ENCODE peak calls at places on chromosome 16, in eight cellular contexts. H is AG10803; Z is CD4-positive, alpha-beta T cell; P is body of pancreas; N is MM.1S; E is nephron progenitor cell; M is GM13976; T is fibroblast of the aortic adventitia. L is an unnamed sample.

GRCh38 chr16:66580605-66581209 is 1.4 kb downstream of the CMTM2 start:
- DNase-seq in T (peak), H (peak), Z (no peak), M (no peak), N (no peak), E (no peak), P (no peak), L (peak)

GRCh38 chr16:55155815-55156214 is 168.2 kb upstream of the IRX6 start:
- DNase-seq in P (no peak), H (no peak), E (no peak), T (no peak), N (no peak), M (no peak), Z (no peak), L (no peak)

GRCh38 chr16:20867585-20867984 is 32.6 kb downstream of the DCUN1D3 start:
- DNase-seq in T (peak), P (no peak), Z (no peak), H (peak), N (no peak), M (no peak), E (no peak), L (no peak)

GRCh38 chr16:70685938-70686375 is at the start of gene MTSS2:
- DNase-seq in M (no peak), E (peak), H (peak), N (peak), P (peak), T (peak), Z (no peak), L (no peak)

GRCh38 chr16:89026121-89026612 is 49.2 kb upstream of the CBFA2T3 start:
- DNase-seq in Z (no peak), N (no peak), E (no peak), P (no peak), T (no peak), M (no peak), H (no peak), L (peak)

GRCh38 chr16:48526058-48526957 is 83.7 kb downstream of the N4BP1 start:
- DNase-seq in Z (no peak), T (no peak), M (peak), E (no peak), N (peak), H (no peak), P (peak), L (no peak)

GRCh38 chr16:55571191-55571897 is 4.9 kb downstream of the CAPNS2 start:
- DNase-seq in Z (no peak), P (no peak), E (no peak), T (no peak), H (no peak), M (no peak), N (no peak), L (no peak)

GRCh38 chr16:89987169-89987568 is 32.1 kb downstream of the DBNDD1 start:
- DNase-seq in E (no peak), N (no peak), Z (no peak), M (no peak), T (no peak), P (no peak), H (no peak), L (no peak)

GRCh38 chr16:88548985-88549384 is 21.2 kb upstream of the ZC3H18 start:
- DNase-seq in Z (no peak), M (no peak), N (no peak), H (no peak), T (no peak), P (no peak), E (no peak), L (no peak)

GRCh38 chr16:84314373-84314772 is 19.7 kb downstream of the WFDC1 start:
- DNase-seq in N (no peak), E (no peak), P (no peak), H (no peak), T (no peak), Z (no peak), M (no peak), L (no peak)

GRCh38 chr16:86809458-86809955 is 231.2 kb downstream of the FOXL1 start:
- DNase-seq in P (no peak), T (peak), M (no peak), E (peak), N (no peak), Z (no peak), H (peak), L (no peak)

GRCh38 chr16:82738699-82739098 is 111.9 kb downstream of the CDH13 start:
- DNase-seq in T (peak), H (no peak), N (no peak), M (no peak), P (no peak), Z (no peak), E (no peak), L (no peak)

GRCh38 chr16:66521951-66522771 is 27.8 kb downstream of the TK2 start:
- DNase-seq in N (peak), E (no peak), Z (peak), M (peak), T (peak), H (peak), P (no peak), L (peak)

GRCh38 chr16:9703731-9704130 is 478.5 kb downstream of the GRIN2A start:
- DNase-seq in N (no peak), H (no peak), E (no peak), T (peak), Z (no peak), M (no peak), P (no peak), L (no peak)

GRCh38 chr16:14003119-14003570 is 68.0 kb upstream of the MRTFB start:
- DNase-seq in E (peak), M (peak), T (peak), Z (no peak), N (no peak), P (peak), H (peak), L (no peak)

GRCh38 chr16:70688266-70688742 is 2.5 kb upstream of the MTSS2 start:
- DNase-seq in E (no peak), T (peak), Z (no peak), M (no peak), P (no peak), N (no peak), H (peak), L (no peak)

GRCh38 chr16:56866955-56867830 is 2.2 kb downstream of the SLC12A3 start:
- DNase-seq in H (peak), M (peak), T (peak), N (peak), P (peak), Z (no peak), E (peak), L (no peak)

GRCh38 chr16:89289428-89290395 is 72.2 kb downstream of the ZNF778 start:
- DNase-seq in E (peak), P (peak), Z (peak), T (peak), M (peak), N (peak), H (peak), L (peak)

GRCh38 chr16:19659554-19659953 is 58.5 kb downstream of the KNOP1 start:
- DNase-seq in T (no peak), P (no peak), E (no peak), M (no peak), Z (no peak), N (no peak), H (no peak), L (no peak)

GRCh38 chr16:87437911-87438610 is 45.9 kb downstream of the MAP1LC3B start:
- DNase-seq in N (no peak), E (no peak), M (no peak), P (no peak), H (no peak), Z (no peak), T (no peak), L (no peak)

GRCh38 chr16:49454426-49455180 is 81.0 kb downstream of the C16orf78 start:
- DNase-seq in N (no peak), M (no peak), T (no peak), E (no peak), P (no peak), H (no peak), Z (no peak), L (no peak)

GRCh38 chr16:69448470-69449193 is 24.2 kb downstream of the CYB5B start:
- DNase-seq in N (no peak), P (no peak), E (no peak), M (no peak), Z (no peak), H (peak), T (peak), L (no peak)

GRCh38 chr16:53999841-54000240 is 286.7 kb downstream of the IRX3 start:
- DNase-seq in E (no peak), M (no peak), T (peak), H (peak), P (no peak), Z (no peak), N (no peak), L (no peak)

GRCh38 chr16:77302249-77302648 is 103.0 kb downstream of the SYCE1L start:
- DNase-seq in H (no peak), T (no peak), Z (no peak), M (no peak), P (no peak), E (no peak), N (no peak), L (no peak)

GRCh38 chr16:15739940-15740339 is 89.9 kb downstream of the NDE1 start:
- DNase-seq in Z (no peak), N (no peak), T (no peak), P (no peak), H (no peak), M (no peak), E (no peak), L (no peak)

GRCh38 chr16:66115373-66115772 is 251.1 kb upstream of the CDH5 start:
- DNase-seq in T (no peak), P (no peak), E (no peak), N (no peak), Z (no peak), H (no peak), M (no peak), L (no peak)

GRCh38 chr16:82761236-82761635 is 134.5 kb downstream of the CDH13 start:
- DNase-seq in E (no peak), N (no peak), Z (no peak), H (peak), T (peak), M (no peak), P (peak), L (no peak)

GRCh38 chr16:2429771-2430663 is 770 bp downstream of the CCNF start:
- DNase-seq in E (peak), P (no peak), Z (no peak), T (peak), M (peak), N (peak), H (no peak), L (no peak)

GRCh38 chr16:46756772-46757171 is 8.6 kb upstream of the MYLK3 start:
- DNase-seq in Z (no peak), H (no peak), E (no peak), M (no peak), P (no peak), N (no peak), T (no peak), L (no peak)

DNA sequence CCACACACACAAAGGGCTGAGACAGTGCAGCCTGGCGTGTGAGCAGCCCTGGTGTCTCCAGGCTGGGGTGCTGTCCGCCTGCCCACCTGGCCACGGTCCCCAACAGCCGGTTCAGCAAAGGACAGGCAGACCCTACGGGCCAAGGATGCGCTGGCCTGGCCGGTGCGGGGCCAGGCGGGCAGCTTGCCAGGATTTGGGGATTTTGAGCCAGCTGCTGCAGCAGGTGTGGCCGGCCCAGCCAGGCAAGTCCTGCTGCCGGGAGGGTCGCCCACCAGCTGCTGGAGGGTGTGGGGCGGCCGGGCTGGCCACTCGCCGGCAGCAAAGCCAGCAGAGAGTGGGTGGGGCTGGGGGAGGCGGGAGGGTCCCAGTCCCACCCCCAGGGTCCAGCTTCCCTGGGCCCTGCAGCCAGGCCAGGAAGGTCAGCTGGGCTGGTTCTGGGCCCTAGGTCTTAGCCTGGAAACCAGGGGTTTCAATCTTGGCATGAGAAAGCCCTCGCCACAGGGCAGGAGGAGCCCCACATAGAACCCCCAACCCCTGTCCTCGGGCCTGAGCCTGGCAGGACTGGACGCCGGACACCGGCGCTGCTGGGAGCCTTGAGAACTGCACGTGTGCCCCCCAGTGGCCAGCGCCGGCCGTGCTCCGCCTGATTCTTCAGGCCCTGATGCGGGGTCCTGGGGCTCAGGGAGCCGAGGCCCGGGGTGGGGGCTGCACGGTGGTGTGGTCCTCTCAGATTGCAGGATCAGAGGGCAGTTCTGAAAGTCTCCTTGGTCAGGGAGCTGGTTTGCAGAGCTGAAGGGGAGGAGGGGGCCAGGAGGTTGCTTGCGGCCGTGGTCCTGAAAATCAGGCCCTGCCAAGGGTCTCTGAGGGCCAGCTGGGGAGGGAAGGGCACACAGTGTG is 17.6 kb upstream of the SSTR5 start:
- DNase-seq in N (peak), P (peak), M (peak), H (peak), T (peak), Z (peak), E (peak), L (no peak)
- TF ChIP-seq CTCF in N (peak), P (peak), M (peak), H (peak), T (peak), Z (peak), E (peak), L (peak)

GRCh38 chr16:57906385-57907316 is 64.3 kb downstream of the CNGB1 start:
- DNase-seq in T (no peak), N (no peak), E (peak), Z (peak), M (no peak), P (no peak), H (peak), L (no peak)
- TF ChIP-seq CTCF in T (peak), N (peak), E (peak), Z (peak), M (peak), P (peak), H (peak), L (peak)

GRCh38 chr16:22843856-22844255 is 29.9 kb downstream of the HS3ST2 start:
- DNase-seq in H (no peak), P (no peak), Z (no peak), E (no peak), N (no peak), M (no peak), T (no peak), L (no peak)
- TF ChIP-seq CTCF in H (no peak), P (no peak), Z (no peak), E (no peak), N (no peak), M (no peak), T (no peak), L (no peak)

DNA sequence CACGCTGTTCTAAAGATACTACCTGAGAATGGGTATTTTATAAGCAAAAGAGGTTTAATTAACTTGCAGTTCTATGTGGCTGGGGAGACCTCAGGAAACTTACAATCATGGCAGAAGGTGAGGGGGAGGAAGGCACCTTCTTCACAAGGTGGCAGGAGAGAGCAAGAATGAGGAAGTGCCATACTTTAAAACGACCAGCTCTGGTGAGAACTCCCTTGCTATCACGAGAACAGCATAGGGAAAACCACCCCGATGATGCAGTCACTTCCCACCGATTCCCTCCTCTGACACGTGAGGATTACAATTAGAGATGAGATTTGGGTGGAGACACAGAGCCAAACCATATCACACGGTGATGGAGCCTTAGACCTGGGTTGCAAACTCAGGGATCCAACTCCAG is 317.5 kb upstream of the EEF2KMT start:
- DNase-seq in T (no peak), N (no peak), P (no peak), Z (no peak), H (no peak), M (no peak), E (no peak), L (no peak)
- TF ChIP-seq CTCF in T (no peak), N (no peak), P (no peak), Z (no peak), H (no peak), M (no peak), E (no peak), L (no peak)

DNA sequence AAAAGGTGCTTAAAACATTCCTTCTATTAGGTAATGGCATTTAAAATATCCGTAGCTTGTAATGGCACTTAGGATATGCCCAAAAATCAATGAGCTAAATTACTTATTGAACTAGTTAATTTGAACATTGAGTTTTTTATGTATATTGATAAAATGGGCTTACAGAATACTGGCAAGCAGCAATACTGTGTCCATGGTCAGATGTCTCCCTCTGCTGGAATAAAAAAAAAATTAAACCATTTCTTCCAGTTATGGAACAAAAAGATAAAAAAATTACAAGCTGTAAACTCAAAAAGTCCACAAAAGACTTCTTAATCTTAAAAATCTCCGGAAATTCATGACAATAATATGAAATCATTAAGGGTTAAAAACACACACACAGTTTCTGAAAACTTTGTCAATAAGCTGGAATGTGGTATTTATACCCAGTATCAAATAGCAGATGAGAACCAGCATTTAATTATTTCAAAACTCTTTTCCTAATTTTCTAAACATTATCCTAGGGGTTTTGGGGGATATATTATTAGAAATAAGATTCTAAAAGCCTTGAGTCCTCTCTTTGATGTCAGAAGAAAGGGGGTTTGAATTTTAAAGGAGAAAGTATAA is 21.5 kb upstream of the PSMD7 start:
- DNase-seq in T (peak), N (peak), M (no peak), H (peak), P (no peak), E (no peak), Z (no peak), L (no peak)
- TF ChIP-seq CTCF in T (peak), N (peak), M (no peak), H (peak), P (peak), E (peak), Z (peak), L (peak)

GRCh38 chr16:28202147-28202746 is 9.5 kb downstream of the XPO6 start:
- DNase-seq in P (no peak), E (no peak), M (peak), H (no peak), Z (no peak), T (no peak), N (no peak), L (no peak)
- TF ChIP-seq CTCF in P (no peak), E (no peak), M (peak), H (no peak), Z (peak), T (no peak), N (no peak), L (no peak)